ENCODE peak calls at places on chromosomes 7 and 10, in nine cellular contexts. E is mesendoderm, W is neural progenitor cell, O is lung, S is tibial nerve, Z is upper lobe of left lung, B is ovary, D is IMR-90, R is endodermal cell. T is an unnamed sample. For H3K4me1 and H3K27me3, the result is how much of the 10 kb centered on the place peaks cover.

GRCh38 chr7:107551936-107552335 is 11.8 kb downstream of the COG5 start:
- DNase-seq in E (no peak), W (no peak), O (no peak), S (no peak), Z (no peak), B (no peak), D (peak), R (no peak), T (no peak)

GRCh38 chr10:1579671-1580070 is 157.7 kb downstream of the ADARB2 start:
- DNase-seq in E (no peak), W (no peak), O (no peak), S (no peak), Z (no peak), B (no peak), D (no peak), R (no peak), T (no peak)

GRCh38 chr10:92790449-92790848 is 57.9 kb upstream of the EXOC6 start:
- DNase-seq in E (no peak), W (no peak), O (no peak), S (no peak), Z (no peak), B (no peak), D (no peak), R (no peak), T (no peak)

GRCh38 chr7:103640031-103640779 is 194.2 kb upstream of the SLC26A5 start:
- DNase-seq in E (no peak), W (no peak), O (no peak), S (no peak), Z (no peak), B (no peak), D (peak), R (no peak), T (no peak)

GRCh38 chr10:110742801-110743200 is 98.7 kb downstream of the RBM20 start:
- DNase-seq in E (no peak), W (no peak), O (no peak), S (no peak), Z (no peak), B (no peak), D (no peak), R (no peak), T (peak)

GRCh38 chr10:33434948-33435347 is 100.5 kb upstream of the NRP1 start:
- DNase-seq in E (no peak), W (no peak), O (no peak), S (no peak), Z (no peak), B (no peak), D (no peak), R (no peak), T (no peak)

GRCh38 chr7:51613911-51614344 is 297.3 kb upstream of the COBL start:
- DNase-seq in E (no peak), W (no peak), O (no peak), S (no peak), Z (no peak), B (no peak), D (no peak), R (no peak), T (no peak)

GRCh38 chr10:97768322-97769315 is 3.2 kb downstream of the SFRP5 start:
- DNase-seq in E (no peak), W (no peak), O (no peak), S (no peak), Z (no peak), B (no peak), D (no peak), R (no peak), T (no peak)

GRCh38 chr7:1368682-1369571 is 90.3 kb downstream of the MICALL2 start:
- DNase-seq in E (peak), W (peak), O (no peak), S (no peak), Z (peak), B (no peak), D (no peak), R (peak), T (no peak)

GRCh38 chr10:101529720-101530553 is 58.1 kb downstream of the POLL start:
- DNase-seq in E (no peak), W (no peak), O (no peak), S (no peak), Z (no peak), B (no peak), D (no peak), R (no peak), T (no peak)

GRCh38 chr10:2439983-2440382 is 627.4 kb upstream of the PFKP start:
- DNase-seq in E (no peak), W (no peak), O (no peak), S (no peak), Z (no peak), B (no peak), D (no peak), R (no peak), T (no peak)

GRCh38 chr10:92829042-92829785 is 19.1 kb upstream of the EXOC6 start:
- DNase-seq in E (peak), W (peak), O (no peak), S (no peak), Z (no peak), B (no peak), D (no peak), R (peak), T (no peak)

GRCh38 chr10:76298329-76298728 is 866.9 kb downstream of the LRMDA start:
- DNase-seq in E (no peak), W (no peak), O (no peak), S (no peak), Z (no peak), B (no peak), D (no peak), R (no peak), T (no peak)

GRCh38 chr7:148811892-148812291 is 72.2 kb downstream of the EZH2 start:
- DNase-seq in E (no peak), W (no peak), O (no peak), S (no peak), Z (no peak), B (no peak), D (no peak), R (no peak), T (no peak)

GRCh38 chr7:142441074-142441403 is 183.2 kb upstream of the PRSS58 start:
- DNase-seq in E (peak), W (no peak), O (no peak), S (no peak), Z (no peak), B (no peak), D (no peak), R (no peak), T (no peak)

DNA sequence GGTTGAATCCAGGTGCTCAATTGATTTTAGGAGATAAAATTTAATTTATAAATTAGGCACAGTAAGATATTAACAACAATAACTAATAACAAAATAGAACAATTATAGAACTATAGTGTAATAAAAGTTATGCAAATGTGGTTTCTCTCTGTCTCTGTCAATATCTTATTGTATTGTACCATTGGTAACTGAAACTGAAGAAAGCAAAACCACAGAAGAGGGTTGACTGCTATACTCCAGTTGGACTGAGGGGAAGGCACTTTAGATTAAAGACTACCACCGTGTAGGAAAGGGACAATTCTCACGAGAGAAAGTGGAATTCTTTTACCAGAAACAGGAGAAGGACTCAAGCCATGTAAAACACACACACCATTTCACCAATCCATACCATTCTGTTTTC is 967.1 kb downstream of the PCDH15 start:
- DNase-seq in E (no peak), W (no peak), O (no peak), S (no peak), Z (no peak), B (no peak), D (no peak), R (no peak), T (no peak)
- H3K4me1 ChIP-seq in E (under half), W (under half), O (under half), S (under half), Z (under half), B (under half), D (under half), R (under half), T (under half)

GRCh38 chr7:73703985-73704639 is 15.4 kb downstream of the STX1A start:
- DNase-seq in E (peak), W (peak), O (peak), S (peak), Z (peak), B (peak), D (peak), R (peak), T (peak)

GRCh38 chr7:73707045-73707631 is 12.3 kb downstream of the STX1A start:
- DNase-seq in E (no peak), W (no peak), O (peak), S (no peak), Z (peak), B (no peak), D (no peak), R (no peak), T (peak)

GRCh38 chr7:73706122-73707044 is 13.1 kb downstream of the STX1A start:
- DNase-seq in E (no peak), W (no peak), O (no peak), S (no peak), Z (no peak), B (no peak), D (peak), R (no peak), T (no peak)

GRCh38 chr7:73704640-73705550 is 14.6 kb downstream of the STX1A start:
- DNase-seq in E (no peak), W (no peak), O (peak), S (no peak), Z (no peak), B (no peak), D (peak), R (no peak), T (no peak)

DNA sequence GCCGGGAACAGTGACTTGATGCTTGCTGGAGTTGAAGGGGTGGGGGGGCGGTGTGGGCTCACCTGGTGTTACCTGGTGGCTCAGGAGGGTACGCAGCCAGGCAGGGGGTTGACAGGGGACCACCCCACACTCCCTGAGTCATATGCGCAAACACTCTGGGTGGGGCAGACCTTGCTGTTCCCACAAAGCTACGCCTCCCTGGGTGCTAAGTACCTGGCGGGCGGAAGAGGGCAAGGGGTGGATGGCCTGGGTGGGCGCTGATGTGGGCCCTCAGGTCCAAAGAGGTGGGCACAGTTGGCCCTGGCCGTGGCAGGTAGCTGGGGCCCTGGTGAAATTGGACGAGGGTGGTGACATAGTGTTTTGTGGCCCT is 13.9 kb downstream of the STX1A start:
- DNase-seq in E (no peak), W (no peak), O (no peak), S (no peak), Z (no peak), B (no peak), D (no peak), R (no peak), T (no peak)
- H3K27ac ChIP-seq in E (no peak), W (no peak), O (no peak), S (no peak), Z (no peak), B (no peak), D (no peak), R (no peak), T (no peak)

DNA sequence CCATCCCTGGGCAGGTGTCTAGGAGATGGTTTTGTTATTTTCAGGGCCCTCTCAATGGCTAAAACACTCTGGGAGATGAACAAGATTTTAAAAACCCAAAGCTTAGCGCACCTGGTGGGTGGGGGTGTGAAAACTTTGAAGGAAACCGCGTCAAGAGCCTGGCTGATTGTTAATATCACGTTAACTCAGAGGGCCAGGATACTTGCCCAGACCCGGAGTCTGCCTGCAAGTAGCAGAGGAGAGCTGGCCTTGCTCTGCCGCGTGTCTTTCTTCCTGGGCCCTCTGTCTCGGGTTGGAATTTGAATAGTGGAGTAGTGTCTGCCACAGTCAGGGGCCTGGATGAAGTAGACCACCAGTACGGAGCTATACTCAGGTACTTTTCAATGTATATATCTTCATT is 1.1 kb downstream of the MGMT start:
- DNase-seq in E (no peak), W (no peak), O (no peak), S (no peak), Z (no peak), B (no peak), D (no peak), R (peak), T (no peak)
- H3K27me3 ChIP-seq in E (under half), W (under half), O (under half), S (under half), Z (under half), B (under half), D (under half), R (under half), T (under half)

GRCh38 chr10:71228875-71229720 is 16.7 kb downstream of the UNC5B start:
- DNase-seq in E (peak), W (no peak), O (no peak), S (no peak), Z (no peak), B (peak), D (no peak), R (no peak), T (no peak)

GRCh38 chr10:71230656-71231025 is 18.3 kb downstream of the UNC5B start:
- DNase-seq in E (no peak), W (no peak), O (no peak), S (no peak), Z (no peak), B (no peak), D (no peak), R (no peak), T (no peak)

GRCh38 chr10:71229726-71230655 is 17.6 kb downstream of the UNC5B start:
- DNase-seq in E (no peak), W (no peak), O (no peak), S (no peak), Z (no peak), B (peak), D (no peak), R (no peak), T (no peak)

GRCh38 chr10:71232089-71232998 is 20.0 kb downstream of the UNC5B start:
- DNase-seq in E (peak), W (no peak), O (no peak), S (no peak), Z (no peak), B (no peak), D (no peak), R (no peak), T (peak)

GRCh38 chr10:71231196-71231595 is 18.8 kb downstream of the UNC5B start:
- DNase-seq in E (no peak), W (no peak), O (no peak), S (no peak), Z (no peak), B (no peak), D (no peak), R (no peak), T (no peak)
- H3K4me1 ChIP-seq in E (half or more), W (under half), O (under half), S (under half), Z (half or more), B (under half), D (under half), R (under half), T (half or more)

GRCh38 chr7:122803851-122804250 is 82.4 kb downstream of the CADPS2 start:
- DNase-seq in E (no peak), W (no peak), O (no peak), S (no peak), Z (no peak), B (no peak), D (no peak), R (no peak), T (no peak)

GRCh38 chr7:122802211-122802833 is 83.9 kb downstream of the CADPS2 start:
- DNase-seq in E (peak), W (no peak), O (no peak), S (no peak), Z (no peak), B (no peak), D (no peak), R (peak), T (peak)

DNA sequence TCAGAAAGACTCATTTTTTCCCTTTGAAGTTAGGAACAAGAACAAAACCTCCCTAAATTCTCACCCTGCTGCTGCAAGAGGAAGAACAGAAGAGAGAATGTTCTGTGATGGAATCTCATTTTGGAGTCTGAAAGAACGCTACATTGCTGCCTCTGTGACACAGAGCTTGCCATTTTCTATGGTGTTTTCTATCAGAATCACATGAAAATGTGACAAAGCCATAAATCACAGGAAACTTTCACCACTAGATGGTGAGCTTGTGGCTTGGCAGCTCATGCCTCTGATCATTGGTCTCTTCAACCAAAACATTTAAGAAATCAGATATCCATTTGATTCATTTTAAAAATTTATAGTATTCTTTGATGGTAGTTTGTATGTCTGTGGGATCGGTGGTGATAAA is 82.9 kb downstream of the CADPS2 start:
- DNase-seq in E (peak), W (peak), O (no peak), S (no peak), Z (no peak), B (no peak), D (no peak), R (peak), T (no peak)
- H3K27ac ChIP-seq in E (no peak), W (no peak), O (no peak), S (no peak), Z (peak), B (no peak), D (no peak), R (no peak), T (peak)

GRCh38 chr10:69374931-69375306 is 41.8 kb downstream of the TACR2 start:
- DNase-seq in E (no peak), W (no peak), O (no peak), S (no peak), Z (no peak), B (no peak), D (no peak), R (no peak), T (no peak)
- H3K27me3 ChIP-seq in E (under half), W (under half), O (under half), S (under half), Z (under half), B (under half), D (under half), R (under half), T (under half)

GRCh38 chr10:71774916-71775702 is 1.8 kb upstream of the VSIR start:
- DNase-seq in E (no peak), W (no peak), O (peak), S (no peak), Z (no peak), B (peak), D (no peak), R (no peak), T (peak)
- H3K4me1 ChIP-seq in E (under half), W (under half), O (under half), S (under half), Z (half or more), B (under half), D (under half), R (under half), T (half or more)

DNA sequence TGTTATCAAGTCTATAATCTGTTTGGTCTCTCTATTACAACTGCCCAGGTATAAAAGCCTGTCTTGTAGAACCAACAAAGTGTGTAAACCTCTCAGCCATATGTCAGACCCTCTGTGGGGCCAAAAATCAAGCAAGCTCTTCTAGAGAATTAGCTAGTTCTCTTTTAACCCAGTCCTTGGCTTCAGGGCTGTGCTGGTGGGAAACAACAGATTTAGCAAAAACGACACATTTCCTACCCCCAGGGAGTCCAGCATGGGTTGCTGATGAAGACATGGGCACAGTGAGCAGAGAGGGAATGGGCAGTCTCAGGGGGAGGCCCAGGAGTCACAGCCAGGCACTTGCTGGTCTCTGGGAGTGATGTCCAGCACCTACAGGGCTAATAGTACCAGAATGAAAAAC is 80.2 kb downstream of the FRMD4A start:
- DNase-seq in E (no peak), W (no peak), O (no peak), S (no peak), Z (no peak), B (no peak), D (no peak), R (no peak), T (no peak)
- H3K27ac ChIP-seq in E (no peak), W (no peak), O (no peak), S (no peak), Z (no peak), B (no peak), D (no peak), R (no peak), T (no peak)

GRCh38 chr7:101127460-101128039 is 646 bp downstream of the SERPINE1 start:
- DNase-seq in E (no peak), W (no peak), O (no peak), S (no peak), Z (no peak), B (no peak), D (no peak), R (no peak), T (no peak)
- H3K27me3 ChIP-seq in E (under half), W (under half), O (under half), S (under half), Z (under half), B (under half), D (under half), R (under half), T (under half)